ENCODE peak calls at places on chromosome 7, in seven cellular contexts. O is foreskin fibroblast, U is endodermal cell, M is spleen, G is ascending aorta, L is K562, S is bronchial epithelial cell. H is an unnamed sample.

GRCh38 chr7:123769371-123769770 is 20.6 kb upstream of the WASL start:
- DNase-seq in O (peak), U (no peak), M (no peak), G (peak), L (no peak), S (peak), H (no peak)

GRCh38 chr7:91164948-91165845 is 99.0 kb upstream of the FZD1 start:
- DNase-seq in O (peak), U (no peak), M (no peak), G (no peak), L (no peak), S (peak), H (no peak)

GRCh38 chr7:50229964-50230363 is 74.6 kb upstream of the IKZF1 start:
- DNase-seq in O (no peak), U (no peak), M (no peak), G (no peak), L (peak), S (no peak), H (no peak)

GRCh38 chr7:21383217-21383832 is 44.6 kb upstream of the SP4 start:
- DNase-seq in O (no peak), U (no peak), M (no peak), G (no peak), L (no peak), S (no peak), H (no peak)

GRCh38 chr7:105638942-105639495 is 57.7 kb upstream of the EFCAB10 start:
- DNase-seq in O (no peak), U (peak), M (no peak), G (no peak), L (no peak), S (peak), H (no peak)

GRCh38 chr7:135282621-135283295 is 49.1 kb downstream of the STRA8 start:
- DNase-seq in O (no peak), U (peak), M (no peak), G (no peak), L (no peak), S (peak), H (no peak)

GRCh38 chr7:3733541-3734140 is 432.6 kb downstream of the SDK1 start:
- DNase-seq in O (peak), U (no peak), M (no peak), G (no peak), L (no peak), S (no peak), H (no peak)

GRCh38 chr7:101874028-101874427 is 56.6 kb downstream of the CUX1 start:
- DNase-seq in O (peak), U (no peak), M (no peak), G (no peak), L (no peak), S (no peak), H (no peak)

GRCh38 chr7:44625899-44626511 is 19.6 kb downstream of the OGDH start:
- DNase-seq in O (no peak), U (no peak), M (no peak), G (no peak), L (no peak), S (no peak), H (no peak)

GRCh38 chr7:115694424-115694823 is 336.1 kb downstream of the TFEC start:
- DNase-seq in O (no peak), U (no peak), M (no peak), G (no peak), L (no peak), S (no peak), H (no peak)

GRCh38 chr7:28961972-28962371 is 3.8 kb upstream of the TRIL start:
- DNase-seq in O (no peak), U (peak), M (no peak), G (no peak), L (no peak), S (no peak), H (no peak)

GRCh38 chr7:12674861-12675260 is 12.6 kb upstream of the ARL4A start:
- DNase-seq in O (peak), U (peak), M (no peak), G (no peak), L (peak), S (peak), H (no peak)

GRCh38 chr7:86116-86515 is 106.3 kb upstream of the FAM20C start:
- DNase-seq in O (no peak), U (peak), M (no peak), G (no peak), L (no peak), S (no peak), H (no peak)

GRCh38 chr7:132782777-132783633 is 206.7 kb upstream of the PLXNA4 start:
- DNase-seq in O (peak), U (no peak), M (no peak), G (no peak), L (no peak), S (no peak), H (no peak)

GRCh38 chr7:75928600-75928939 is 13.6 kb downstream of the POR start:
- DNase-seq in O (no peak), U (no peak), M (no peak), G (no peak), L (no peak), S (no peak), H (no peak)

GRCh38 chr7:32347244-32347828 is 142.8 kb downstream of the LSM5 start:
- DNase-seq in O (peak), U (peak), M (no peak), G (no peak), L (peak), S (peak), H (no peak)

GRCh38 chr7:93310346-93310745 is 78.2 kb downstream of the VPS50 start:
- DNase-seq in O (peak), U (no peak), M (no peak), G (no peak), L (no peak), S (peak), H (no peak)

GRCh38 chr7:4724648-4725013 is 42.5 kb downstream of the FOXK1 start:
- DNase-seq in O (peak), U (no peak), M (no peak), G (no peak), L (no peak), S (no peak), H (no peak)

GRCh38 chr7:159116581-159117339 is 27.9 kb downstream of the VIPR2 start:
- DNase-seq in O (no peak), U (peak), M (no peak), G (no peak), L (no peak), S (no peak), H (no peak)

GRCh38 chr7:153061913-153062528 is 302.5 kb downstream of the ACTR3B start:
- DNase-seq in O (no peak), U (peak), M (no peak), G (no peak), L (peak), S (no peak), H (no peak)

GRCh38 chr7:112290065-112290464 is 83.6 kb downstream of the ZNF277 start:
- DNase-seq in O (peak), U (no peak), M (no peak), G (no peak), L (no peak), S (peak), H (no peak)

GRCh38 chr7:117325836-117326235 is 3.0 kb upstream of the WNT2 start:
- DNase-seq in O (peak), U (no peak), M (no peak), G (no peak), L (no peak), S (no peak), H (no peak)

GRCh38 chr7:103325744-103326143 is 18.8 kb downstream of the DNAJC2 start:
- DNase-seq in O (no peak), U (no peak), M (no peak), G (no peak), L (no peak), S (no peak), H (no peak)

GRCh38 chr7:151850484-151851159 is 26.3 kb downstream of the PRKAG2 start:
- DNase-seq in O (no peak), U (no peak), M (no peak), G (no peak), L (no peak), S (no peak), H (no peak)

GRCh38 chr7:70588151-70588550 is 543.8 kb upstream of the GALNT17 start:
- DNase-seq in O (no peak), U (peak), M (no peak), G (no peak), L (no peak), S (no peak), H (no peak)

GRCh38 chr7:129610709-129611245 is 743 bp upstream of the NRF1 start:
- DNase-seq in O (peak), U (no peak), M (no peak), G (no peak), L (no peak), S (no peak), H (no peak)

GRCh38 chr7:116967254-116967922 is 14.1 kb downstream of the ST7 start:
- DNase-seq in O (no peak), U (no peak), M (no peak), G (no peak), L (no peak), S (no peak), H (no peak)

GRCh38 chr7:30396379-30396778 is 82.2 kb downstream of the NOD1 start:
- DNase-seq in O (peak), U (no peak), M (no peak), G (no peak), L (no peak), S (no peak), H (no peak)

GRCh38 chr7:144407266-144407931 is 3.9 kb upstream of the NOBOX start:
- DNase-seq in O (no peak), U (no peak), M (no peak), G (no peak), L (no peak), S (peak), H (no peak)

GRCh38 chr7:150382844-150383225 is 3.7 kb downstream of the ZNF775 start:
- DNase-seq in O (peak), U (no peak), M (no peak), G (no peak), L (no peak), S (no peak), H (no peak)

GRCh38 chr7:150383710-150384397 is 4.7 kb downstream of the ZNF775 start:
- DNase-seq in O (no peak), U (peak), M (no peak), G (no peak), L (peak), S (no peak), H (no peak)

GRCh38 chr7:150384406-150385239 is 5.5 kb downstream of the ZNF775 start:
- DNase-seq in O (no peak), U (peak), M (no peak), G (no peak), L (no peak), S (no peak), H (no peak)

GRCh38 chr7:150388306-150388705 is 9.2 kb downstream of the ZNF775 start:
- DNase-seq in O (no peak), U (no peak), M (peak), G (no peak), L (no peak), S (no peak), H (no peak)

GRCh38 chr7:150385240-150385830 is 6.2 kb downstream of the ZNF775 start:
- DNase-seq in O (no peak), U (peak), M (no peak), G (no peak), L (no peak), S (no peak), H (no peak)
- TF ChIP-seq CTCF in O (no peak), U (no peak), M (no peak), G (no peak), L (no peak), S (no peak), H (no peak)

DNA sequence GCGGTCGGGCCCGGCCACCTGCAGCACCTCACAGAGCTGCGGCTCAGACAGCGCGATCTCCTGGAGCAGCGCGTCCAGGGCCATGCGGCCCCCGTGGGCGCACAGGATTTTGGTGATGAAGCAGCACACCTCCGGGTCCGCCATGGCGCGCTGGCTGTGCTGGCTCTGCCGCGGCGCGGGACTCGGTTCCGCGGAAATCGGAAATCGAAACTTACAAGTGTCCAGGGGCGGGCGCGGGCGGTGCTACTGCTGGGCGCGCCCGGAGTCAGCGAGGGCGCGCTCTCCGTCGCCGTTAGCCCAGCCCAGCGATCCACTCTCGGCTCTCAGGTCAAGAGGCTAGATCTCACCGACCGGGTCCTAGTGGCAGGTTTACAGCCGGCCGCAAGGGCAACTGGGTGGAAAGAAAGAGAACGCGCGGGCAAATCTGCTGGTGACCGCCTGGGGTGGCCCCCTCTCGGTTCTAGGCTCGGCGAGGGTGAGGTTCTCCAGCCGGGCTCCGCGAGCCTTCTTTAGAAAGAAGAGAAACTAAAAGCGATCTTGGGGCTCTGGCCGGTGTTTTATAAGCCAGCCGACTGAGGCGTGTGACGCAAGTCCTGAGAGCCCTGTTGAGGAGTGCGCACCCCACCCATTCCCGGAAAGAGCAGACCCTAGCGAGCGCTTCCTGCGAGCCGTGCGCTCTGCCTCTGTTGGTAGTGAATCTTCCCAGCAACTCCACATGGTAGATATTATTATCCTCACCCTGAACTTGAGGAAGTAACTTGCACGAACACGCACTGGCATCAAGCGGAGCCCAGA is at the start of gene ZC3HAV1:
- DNase-seq in O (peak), U (peak), M (peak), G (peak), L (peak), S (peak), H (peak)
- TF ChIP-seq CTCF in O (no peak), U (peak), M (no peak), G (no peak), L (peak), S (no peak), H (no peak)

GRCh38 chr7:11373546-11374142 is 400.0 kb downstream of the PHF14 start:
- DNase-seq in O (peak), U (no peak), M (no peak), G (no peak), L (peak), S (peak), H (no peak)
- TF ChIP-seq CTCF in O (peak), U (peak), M (no peak), G (no peak), L (no peak), S (peak), H (no peak)

GRCh38 chr7:1401011-1401410 is 58.3 kb downstream of the MICALL2 start:
- DNase-seq in O (no peak), U (no peak), M (no peak), G (no peak), L (no peak), S (no peak), H (no peak)

GRCh38 chr7:1404881-1405548 is 54.3 kb downstream of the MICALL2 start:
- DNase-seq in O (no peak), U (no peak), M (no peak), G (no peak), L (no peak), S (no peak), H (no peak)

GRCh38 chr7:1402110-1402790 is 57.0 kb downstream of the MICALL2 start:
- DNase-seq in O (no peak), U (no peak), M (no peak), G (no peak), L (no peak), S (no peak), H (no peak)

GRCh38 chr7:1402791-1403755 is 56.2 kb downstream of the MICALL2 start:
- DNase-seq in O (no peak), U (no peak), M (no peak), G (no peak), L (no peak), S (no peak), H (no peak)

GRCh38 chr7:1403844-1404404 is 55.3 kb downstream of the MICALL2 start:
- DNase-seq in O (peak), U (no peak), M (no peak), G (no peak), L (no peak), S (no peak), H (no peak)
- TF ChIP-seq CTCF in O (no peak), U (no peak), M (no peak), G (no peak), L (no peak), S (no peak), H (no peak)

GRCh38 chr7:100049441-100050291 is at the start of gene ZSCAN21:
- DNase-seq in O (peak), U (peak), M (peak), G (peak), L (peak), S (peak), H (peak)
- TF ChIP-seq CTCF in O (no peak), U (peak), M (no peak), G (peak), L (peak), S (peak), H (no peak)

DNA sequence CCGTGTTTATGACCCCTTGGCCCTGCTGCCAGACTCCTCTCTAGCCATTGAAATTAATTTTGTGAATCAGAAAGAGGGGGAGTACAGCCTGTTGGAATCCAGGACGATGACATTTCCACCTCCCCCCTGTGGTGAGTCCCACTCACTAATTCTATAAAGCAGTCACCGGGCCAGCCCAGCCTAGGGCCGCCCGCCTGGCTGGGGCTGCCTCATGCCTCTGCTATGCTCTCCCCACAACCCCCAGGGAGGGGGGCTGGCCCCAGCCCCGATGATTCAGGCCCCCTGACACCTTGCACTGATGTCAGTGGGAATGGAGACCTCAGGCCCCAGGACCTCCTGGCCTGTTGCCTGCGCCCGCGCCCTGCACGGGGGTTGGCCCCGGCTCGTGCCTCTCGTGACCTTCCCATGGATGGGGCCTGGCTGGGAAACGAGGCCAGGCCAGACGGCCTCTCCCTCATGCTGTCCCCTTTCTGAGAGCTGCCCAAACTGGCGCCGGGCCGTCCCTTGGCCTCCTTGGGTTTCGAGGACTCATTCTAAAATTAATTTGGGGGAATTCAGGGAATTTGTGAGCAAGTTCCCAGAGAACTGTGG is 34.0 kb downstream of the TMEM270 start:
- DNase-seq in O (peak), U (no peak), M (no peak), G (peak), L (peak), S (peak), H (peak)
- TF ChIP-seq CTCF in O (no peak), U (no peak), M (no peak), G (no peak), L (no peak), S (no peak), H (no peak)

GRCh38 chr7:19464751-19465150 is 244.1 kb downstream of the POLR1F start:
- DNase-seq in O (no peak), U (no peak), M (no peak), G (no peak), L (no peak), S (no peak), H (no peak)
- TF ChIP-seq CTCF in O (no peak), U (no peak), M (no peak), G (no peak), L (no peak), S (no peak), H (no peak)

GRCh38 chr7:56092789-56093531 is at the start of gene PHKG1:
- DNase-seq in O (peak), U (peak), M (peak), G (peak), L (peak), S (peak), H (no peak)
- TF ChIP-seq CTCF in O (peak), U (peak), M (no peak), G (peak), L (peak), S (peak), H (no peak)

GRCh38 chr7:142323706-142324105 is 65.8 kb upstream of the PRSS58 start:
- DNase-seq in O (no peak), U (peak), M (no peak), G (no peak), L (peak), S (peak), H (no peak)
- TF ChIP-seq CTCF in O (no peak), U (peak), M (peak), G (no peak), L (peak), S (peak), H (no peak)

GRCh38 chr7:141016349-141016748 is 1.6 kb upstream of the MRPS33 start:
- DNase-seq in O (no peak), U (no peak), M (no peak), G (no peak), L (no peak), S (no peak), H (no peak)

GRCh38 chr7:141012696-141013344 is 1.9 kb downstream of the MRPS33 start:
- DNase-seq in O (no peak), U (no peak), M (no peak), G (no peak), L (peak), S (peak), H (no peak)

GRCh38 chr7:141014091-141014490 is 661 bp downstream of the MRPS33 start:
- DNase-seq in O (no peak), U (no peak), M (no peak), G (no peak), L (peak), S (no peak), H (no peak)

GRCh38 chr7:141013345-141013715 is 1.4 kb downstream of the MRPS33 start:
- DNase-seq in O (no peak), U (no peak), M (no peak), G (no peak), L (no peak), S (no peak), H (no peak)

GRCh38 chr7:141014523-141015395 is at the start of gene MRPS33:
- DNase-seq in O (peak), U (peak), M (peak), G (peak), L (peak), S (peak), H (peak)
- TF ChIP-seq CTCF in O (peak), U (peak), M (no peak), G (peak), L (peak), S (peak), H (no peak)

H was measured in omental fat pad.